ENCODE peak calls at places on chromosome 22, in six cellular contexts. One of them, this sample, is unnamed.
A peak's percentile ranks its signal among the peaks of the same experiment; 100 is the strongest.

GRCh38 chr22:17980638-17981051 is 43.7 kb downstream of the MICAL3 start:
- DNase-seq in CD8-positive, alpha-beta memory T cell: peak; percentile 17
- DNase-seq in heart right ventricle: no peak
- DNase-seq in transverse colon: peak; percentile 81
- DNase-seq in Caco-2: peak; percentile 58
- DNase-seq in gastrocnemius medialis: no peak
- DNase-seq in this sample: no peak

GRCh38 chr22:17213976-17214375 is 5.3 kb downstream of the ADA2 start:
- DNase-seq in Caco-2: no peak
- DNase-seq in gastrocnemius medialis: peak; percentile 60
- DNase-seq in CD8-positive, alpha-beta memory T cell: no peak
- DNase-seq in heart right ventricle: peak; percentile 70
- DNase-seq in transverse colon: peak; percentile 69
- DNase-seq in this sample: no peak

GRCh38 chr22:21688706-21689381 is 23.0 kb downstream of the PPIL2 start:
- DNase-seq in CD8-positive, alpha-beta memory T cell: no peak
- DNase-seq in transverse colon: no peak
- DNase-seq in Caco-2: no peak
- DNase-seq in gastrocnemius medialis: no peak
- DNase-seq in heart right ventricle: no peak
- DNase-seq in this sample: no peak

GRCh38 chr22:19051381-19051780 is 70.8 kb downstream of the DGCR2 start:
- DNase-seq in transverse colon: no peak
- DNase-seq in gastrocnemius medialis: no peak
- DNase-seq in CD8-positive, alpha-beta memory T cell: no peak
- DNase-seq in heart right ventricle: no peak
- DNase-seq in Caco-2: no peak
- DNase-seq in this sample: no peak

GRCh38 chr22:44063462-44064371 is 39.6 kb downstream of the PARVB start:
- DNase-seq in transverse colon: no peak
- DNase-seq in gastrocnemius medialis: peak; percentile 77
- DNase-seq in CD8-positive, alpha-beta memory T cell: no peak
- DNase-seq in Caco-2: no peak
- DNase-seq in heart right ventricle: no peak
- DNase-seq in this sample: no peak

GRCh38 chr22:46028069-46028991 is 51.4 kb upstream of the WNT7B start:
- DNase-seq in CD8-positive, alpha-beta memory T cell: no peak
- DNase-seq in gastrocnemius medialis: no peak
- DNase-seq in Caco-2: peak; percentile 22
- DNase-seq in heart right ventricle: no peak
- DNase-seq in transverse colon: no peak
- DNase-seq in this sample: no peak

GRCh38 chr22:31952094-31952401 is 7.7 kb downstream of the YWHAH start:
- DNase-seq in CD8-positive, alpha-beta memory T cell: no peak
- DNase-seq in transverse colon: no peak
- DNase-seq in heart right ventricle: no peak
- DNase-seq in Caco-2: no peak
- DNase-seq in gastrocnemius medialis: no peak
- DNase-seq in this sample: no peak

GRCh38 chr22:37177755-37178154 is 10.3 kb downstream of the C1QTNF6 start:
- DNase-seq in heart right ventricle: no peak
- DNase-seq in transverse colon: no peak
- DNase-seq in Caco-2: no peak
- DNase-seq in CD8-positive, alpha-beta memory T cell: no peak
- DNase-seq in gastrocnemius medialis: no peak
- DNase-seq in this sample: no peak

GRCh38 chr22:45672564-45673481 is 1.2 kb downstream of the ATXN10 start:
- DNase-seq in Caco-2: no peak
- DNase-seq in transverse colon: no peak
- DNase-seq in heart right ventricle: no peak
- DNase-seq in CD8-positive, alpha-beta memory T cell: no peak
- DNase-seq in gastrocnemius medialis: no peak
- DNase-seq in this sample: no peak

GRCh38 chr22:43860831-43861230 is 1.5 kb downstream of the SULT4A1 start:
- DNase-seq in CD8-positive, alpha-beta memory T cell: no peak
- DNase-seq in transverse colon: no peak
- DNase-seq in heart right ventricle: no peak
- DNase-seq in gastrocnemius medialis: no peak
- DNase-seq in Caco-2: peak; percentile 17
- DNase-seq in this sample: no peak

GRCh38 chr22:49975543-49976389 is 15.2 kb downstream of the PIM3 start:
- DNase-seq in transverse colon: peak; percentile 37
- DNase-seq in CD8-positive, alpha-beta memory T cell: no peak
- DNase-seq in gastrocnemius medialis: no peak
- DNase-seq in heart right ventricle: no peak
- DNase-seq in Caco-2: peak; percentile 46
- DNase-seq in this sample: no peak

GRCh38 chr22:21051836-21052400 is 6.2 kb downstream of the LRRC74B start:
- DNase-seq in Caco-2: no peak
- DNase-seq in transverse colon: no peak
- DNase-seq in gastrocnemius medialis: no peak
- DNase-seq in CD8-positive, alpha-beta memory T cell: no peak
- DNase-seq in heart right ventricle: no peak
- DNase-seq in this sample: no peak

GRCh38 chr22:32796865-32797573 is 4.5 kb upstream of the TIMP3 start:
- DNase-seq in Caco-2: peak; percentile 58
- DNase-seq in CD8-positive, alpha-beta memory T cell: peak; percentile 7
- DNase-seq in heart right ventricle: peak; percentile 80
- DNase-seq in transverse colon: peak; percentile 70
- DNase-seq in gastrocnemius medialis: peak; percentile 33
- DNase-seq in this sample: no peak

GRCh38 chr22:50316114-50317065 is 8.9 kb upstream of the PLXNB2 start:
- DNase-seq in heart right ventricle: no peak
- DNase-seq in gastrocnemius medialis: no peak
- DNase-seq in transverse colon: no peak
- DNase-seq in Caco-2: no peak
- DNase-seq in CD8-positive, alpha-beta memory T cell: no peak
- DNase-seq in this sample: no peak

GRCh38 chr22:41805639-41806038 is 5.2 kb downstream of the CCDC134 start:
- DNase-seq in heart right ventricle: no peak
- DNase-seq in CD8-positive, alpha-beta memory T cell: no peak
- DNase-seq in gastrocnemius medialis: no peak
- DNase-seq in transverse colon: no peak
- DNase-seq in Caco-2: no peak
- DNase-seq in this sample: no peak

GRCh38 chr22:19648419-19648929 is 65.8 kb upstream of the SEPTIN5 start:
- DNase-seq in heart right ventricle: no peak
- DNase-seq in Caco-2: no peak
- DNase-seq in transverse colon: no peak
- DNase-seq in CD8-positive, alpha-beta memory T cell: no peak
- DNase-seq in gastrocnemius medialis: no peak
- DNase-seq in this sample: no peak

GRCh38 chr22:41369089-41369745 is 12.5 kb upstream of the TEF start:
- DNase-seq in Caco-2: no peak
- DNase-seq in CD8-positive, alpha-beta memory T cell: no peak
- DNase-seq in heart right ventricle: no peak
- DNase-seq in transverse colon: no peak
- DNase-seq in gastrocnemius medialis: no peak
- DNase-seq in this sample: no peak

GRCh38 chr22:48968201-48968959 is 859.3 kb downstream of the BRD1 start:
- DNase-seq in heart right ventricle: no peak
- DNase-seq in CD8-positive, alpha-beta memory T cell: no peak
- DNase-seq in Caco-2: no peak
- DNase-seq in gastrocnemius medialis: no peak
- DNase-seq in transverse colon: peak; percentile 16
- DNase-seq in this sample: no peak

GRCh38 chr22:17152971-17153370 is 6.1 kb downstream of the HDHD5 start:
- DNase-seq in heart right ventricle: no peak
- DNase-seq in transverse colon: peak; percentile 46
- DNase-seq in Caco-2: no peak
- DNase-seq in gastrocnemius medialis: no peak
- DNase-seq in CD8-positive, alpha-beta memory T cell: no peak
- DNase-seq in this sample: no peak

GRCh38 chr22:46061124-46061410 is 84.1 kb upstream of the WNT7B start:
- DNase-seq in CD8-positive, alpha-beta memory T cell: no peak
- DNase-seq in heart right ventricle: no peak
- DNase-seq in gastrocnemius medialis: no peak
- DNase-seq in Caco-2: peak; percentile 5
- DNase-seq in transverse colon: peak; percentile 3
- DNase-seq in this sample: no peak

GRCh38 chr22:43401661-43402060 is 10.2 kb upstream of the MPPED1 start:
- DNase-seq in Caco-2: no peak
- DNase-seq in transverse colon: no peak
- DNase-seq in CD8-positive, alpha-beta memory T cell: no peak
- DNase-seq in gastrocnemius medialis: no peak
- DNase-seq in heart right ventricle: no peak
- DNase-seq in this sample: no peak

GRCh38 chr22:19786959-19787848 is 26.6 kb downstream of the TBX1 start:
- DNase-seq in transverse colon: no peak
- DNase-seq in Caco-2: no peak
- DNase-seq in gastrocnemius medialis: no peak
- DNase-seq in CD8-positive, alpha-beta memory T cell: no peak
- DNase-seq in heart right ventricle: no peak
- DNase-seq in this sample: no peak

GRCh38 chr22:43384863-43385262 is 27.0 kb upstream of the MPPED1 start:
- DNase-seq in Caco-2: no peak
- DNase-seq in heart right ventricle: no peak
- DNase-seq in transverse colon: no peak
- DNase-seq in CD8-positive, alpha-beta memory T cell: no peak
- DNase-seq in gastrocnemius medialis: no peak
- DNase-seq in this sample: no peak

GRCh38 chr22:20469110-20469855 is 26.3 kb downstream of the KLHL22 start:
- DNase-seq in heart right ventricle: no peak
- DNase-seq in gastrocnemius medialis: no peak
- DNase-seq in transverse colon: no peak
- DNase-seq in Caco-2: no peak
- DNase-seq in CD8-positive, alpha-beta memory T cell: no peak
- DNase-seq in this sample: no peak

DNA sequence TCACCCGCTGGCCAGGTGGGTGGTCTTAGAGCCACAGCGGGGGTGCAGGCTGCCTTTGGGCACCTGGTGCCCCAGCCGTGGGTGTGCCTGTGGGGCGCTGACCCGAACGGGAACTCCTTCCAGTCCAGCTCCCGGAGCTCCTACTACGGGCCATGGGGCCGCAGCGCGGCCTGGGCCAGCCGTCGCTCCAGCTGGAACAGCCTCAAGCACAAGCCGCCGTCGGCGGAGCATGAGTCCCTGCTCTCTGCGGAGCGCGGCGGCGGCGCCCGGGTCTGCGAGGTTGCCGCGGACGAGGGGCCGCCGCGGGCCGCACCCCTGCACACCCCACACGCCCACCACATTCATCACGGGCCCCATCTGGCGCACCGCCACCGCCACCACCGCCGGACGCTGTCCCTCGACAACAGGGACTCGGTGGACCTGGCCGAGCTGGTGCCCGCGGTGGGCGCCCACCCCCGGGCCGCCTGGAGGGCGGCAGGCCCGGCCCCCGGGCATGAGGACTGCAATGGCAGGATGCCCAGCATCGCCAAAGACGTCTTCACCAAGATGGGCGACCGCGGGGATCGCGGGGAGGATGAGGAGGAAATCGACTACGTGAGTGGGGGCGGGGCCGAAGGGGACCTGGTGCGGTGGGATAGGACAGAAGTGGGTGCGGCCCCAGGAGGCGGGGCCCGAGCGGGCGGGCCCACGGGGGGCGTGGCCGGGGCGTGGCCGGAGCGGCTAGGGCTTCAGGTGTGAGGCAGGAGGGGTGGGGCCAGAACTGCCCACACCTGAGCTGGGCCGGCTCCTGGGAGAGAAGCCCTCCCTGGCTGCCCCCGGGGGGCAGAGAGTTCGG is 91.5 kb downstream of the CACNA1I start:
- DNase-seq in transverse colon: peak; percentile 70
- DNase-seq in Caco-2: peak; percentile 62
- DNase-seq in CD8-positive, alpha-beta memory T cell: peak; percentile 78
- DNase-seq in gastrocnemius medialis: no peak
- DNase-seq in heart right ventricle: no peak
- DNase-seq in this sample: no peak
- H3K27me3 ChIP-seq in transverse colon: peaks cover 74% of the 10 kb centered on the region
- H3K27me3 ChIP-seq in Caco-2: peaks cover 1% of the 10 kb centered on the region
- H3K27me3 ChIP-seq in CD8-positive, alpha-beta memory T cell: peaks cover 9% of the 10 kb centered on the region
- H3K27me3 ChIP-seq in gastrocnemius medialis: peaks cover 64% of the 10 kb centered on the region
- H3K27me3 ChIP-seq in heart right ventricle: peaks cover 99% of the 10 kb centered on the region
- H3K27me3 ChIP-seq in this sample: peaks cover 32% of the 10 kb centered on the region

DNA sequence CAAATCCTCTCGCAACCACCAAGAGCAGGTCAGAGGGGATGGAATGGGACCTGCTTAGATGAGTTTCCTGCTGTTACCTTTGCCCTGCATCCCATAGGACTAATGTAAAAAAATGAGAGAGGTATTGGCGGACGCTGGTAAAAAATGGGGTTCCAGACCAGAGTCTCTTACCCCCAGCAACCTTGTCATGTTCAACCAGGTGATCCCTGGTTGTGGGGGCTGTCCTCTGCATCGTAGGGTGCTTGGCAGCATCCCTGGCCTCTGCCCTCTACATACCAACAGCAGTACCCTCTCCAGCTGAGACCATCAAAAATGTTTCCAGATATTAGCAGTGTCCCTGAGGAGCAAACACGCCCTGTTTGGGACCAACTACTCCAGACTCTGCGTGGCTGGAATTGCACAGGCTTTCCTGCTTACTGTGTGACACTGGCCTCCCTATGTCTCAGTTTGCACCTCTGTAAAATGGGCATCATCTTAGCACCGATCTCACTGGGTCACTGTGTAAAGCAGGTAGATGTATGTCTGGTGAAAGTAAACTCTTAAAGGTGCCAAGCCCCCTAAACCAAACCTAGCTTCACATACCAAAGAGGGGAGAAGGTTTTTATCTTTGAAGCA is 1.5 kb downstream of the APOL6 start:
- DNase-seq in heart right ventricle: no peak
- DNase-seq in transverse colon: no peak
- DNase-seq in gastrocnemius medialis: no peak
- DNase-seq in CD8-positive, alpha-beta memory T cell: no peak
- DNase-seq in Caco-2: no peak
- DNase-seq in this sample: no peak
- H3K4me3 ChIP-seq in heart right ventricle: peak overlapping the region; percentile 55
- H3K4me3 ChIP-seq in transverse colon: peak overlapping the region; percentile 64
- H3K4me3 ChIP-seq in gastrocnemius medialis: peak overlapping the region; percentile 63
- H3K4me3 ChIP-seq in CD8-positive, alpha-beta memory T cell: peak overlapping the region; percentile 98
- H3K4me3 ChIP-seq in Caco-2: no peak overlapping the region
- H3K4me3 ChIP-seq in this sample: peak overlapping the region; percentile 58

GRCh38 chr22:29683536-29683935 is 36.3 kb upstream of the CABP7 start:
- DNase-seq in heart right ventricle: no peak
- DNase-seq in transverse colon: no peak
- DNase-seq in CD8-positive, alpha-beta memory T cell: no peak
- DNase-seq in Caco-2: no peak
- DNase-seq in gastrocnemius medialis: no peak
- DNase-seq in this sample: no peak
- H3K36me3 ChIP-seq in heart right ventricle: peaks cover 96% of the 10 kb centered on the region
- H3K36me3 ChIP-seq in transverse colon: no peaks in the 10 kb centered on the region
- H3K36me3 ChIP-seq in CD8-positive, alpha-beta memory T cell: peaks cover 37% of the 10 kb centered on the region
- H3K36me3 ChIP-seq in Caco-2: no peaks in the 10 kb centered on the region
- H3K36me3 ChIP-seq in gastrocnemius medialis: no peaks in the 10 kb centered on the region
- H3K36me3 ChIP-seq in this sample: peaks cover 13% of the 10 kb centered on the region

DNA sequence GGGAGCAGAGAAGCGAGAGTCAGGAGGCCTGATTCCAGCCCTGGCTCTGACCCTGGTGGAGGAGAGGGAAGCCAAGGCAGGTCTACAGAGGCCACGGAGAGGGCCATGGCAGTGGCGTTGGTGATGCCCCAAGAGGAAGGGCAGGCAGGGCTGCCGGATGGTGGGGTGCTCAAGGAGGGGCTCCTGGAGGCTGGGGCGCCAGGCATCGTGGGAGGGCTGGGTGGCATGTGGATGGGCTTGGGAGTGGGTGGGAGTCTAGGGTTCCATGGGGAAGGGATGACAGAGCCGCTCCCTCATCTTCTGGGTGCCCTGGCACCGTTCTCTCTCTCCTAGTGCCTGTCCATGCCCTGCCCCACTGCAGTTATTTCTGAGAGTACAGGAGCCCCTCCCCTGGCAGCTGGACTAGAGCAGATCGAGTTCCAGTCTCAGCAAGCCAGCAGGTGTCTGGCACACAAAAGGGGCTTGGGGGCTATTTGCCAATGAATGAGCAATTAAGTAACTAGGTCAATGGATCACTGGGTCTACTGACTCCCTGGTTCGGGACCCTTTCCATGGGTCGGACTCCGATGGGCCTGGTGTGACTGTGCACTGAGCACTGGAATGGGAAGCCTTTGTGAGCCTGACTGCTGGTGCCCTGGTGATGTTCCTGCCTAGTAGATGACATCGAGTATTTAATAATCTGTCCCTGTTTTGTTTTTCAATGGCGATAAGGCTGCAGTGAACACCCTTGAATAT is 570.0 kb downstream of the TBC1D22A start:
- DNase-seq in Caco-2: no peak
- DNase-seq in CD8-positive, alpha-beta memory T cell: no peak
- DNase-seq in heart right ventricle: no peak
- DNase-seq in transverse colon: no peak
- DNase-seq in gastrocnemius medialis: no peak
- DNase-seq in this sample: no peak
- H3K27me3 ChIP-seq in Caco-2: no peaks in the 10 kb centered on the region
- H3K27me3 ChIP-seq in CD8-positive, alpha-beta memory T cell: no peaks in the 10 kb centered on the region
- H3K27me3 ChIP-seq in heart right ventricle: peaks cover 4% of the 10 kb centered on the region
- H3K27me3 ChIP-seq in transverse colon: no peaks in the 10 kb centered on the region
- H3K27me3 ChIP-seq in gastrocnemius medialis: peaks cover 4% of the 10 kb centered on the region
- H3K27me3 ChIP-seq in this sample: no peaks in the 10 kb centered on the region

This sample was measured in BJ.